ENCODE peak calls at places on chromosomes 3 and 15, in four cellular contexts. I, Y, R and G are unnamed samples.
A peak's percentile ranks its signal among the peaks of the same experiment; 100 is the strongest.

GRCh38 chr3:98596902-98597500 is 3.6 kb upstream of the CPOX start:
- DNase-seq in Y (no peak), I (no peak), R (no peak), G (no peak)

GRCh38 chr15:70802629-70803028 is 39.3 kb upstream of the UACA start:
- DNase-seq in R (no peak), I (no peak), Y (no peak), G (no peak)

GRCh38 chr3:185983495-185984141 is 45.8 kb upstream of the TRA2B start:
- DNase-seq in R (peak; percentile 83), I (peak; percentile 84), Y (peak; percentile 84), G (no peak)

GRCh38 chr3:117399311-117400068 is 689.9 kb downstream of the TUSC7 start:
- DNase-seq in Y (no peak), I (peak; percentile 24), R (no peak), G (no peak)

GRCh38 chr3:73727854-73728253 is 103.1 kb upstream of the PDZRN3 start:
- DNase-seq in I (no peak), R (no peak), Y (no peak), G (no peak)

GRCh38 chr3:111676177-111677021 is 81.3 kb upstream of the ZBED2 start:
- DNase-seq in I (peak; percentile 26), Y (no peak), R (no peak), G (no peak)

GRCh38 chr15:80832676-80833075 is 53.5 kb downstream of the CEMIP start:
- DNase-seq in R (no peak), I (no peak), Y (no peak), G (no peak)

GRCh38 chr3:188397766-188398705 is 244.1 kb downstream of the LPP start:
- DNase-seq in I (no peak), R (no peak), Y (no peak), G (no peak)

GRCh38 chr3:30477149-30477921 is 129.1 kb upstream of the TGFBR2 start:
- DNase-seq in I (no peak), R (no peak), Y (no peak), G (no peak)

GRCh38 chr15:64438653-64439447 is 21.5 kb upstream of the ZNF609 start:
- DNase-seq in I (no peak), Y (no peak), R (no peak), G (no peak)

GRCh38 chr15:35736150-35736549 is 190.2 kb upstream of the DPH6 start:
- DNase-seq in Y (no peak), I (peak; percentile 7), R (no peak), G (no peak)

GRCh38 chr3:23865595-23866396 is 51.0 kb downstream of the NKIRAS1 start:
- DNase-seq in Y (no peak), R (no peak), I (no peak), G (no peak)

GRCh38 chr3:147404800-147405551 is 1.4 kb downstream of the ZIC4 start:
- DNase-seq in I (no peak), R (no peak), Y (no peak), G (no peak)

GRCh38 chr3:47245271-47245670 is 37.3 kb downstream of the KIF9 start:
- DNase-seq in R (no peak), Y (no peak), I (no peak), G (peak; percentile 4)

GRCh38 chr3:123780656-123781055 is 103.5 kb downstream of the MYLK start:
- DNase-seq in I (no peak), R (no peak), Y (no peak), G (no peak)

GRCh38 chr3:50671331-50671730 is 3.4 kb upstream of the DOCK3 start:
- DNase-seq in Y (no peak), I (no peak), R (no peak), G (no peak)

GRCh38 chr3:111846717-111847116 is 12.3 kb upstream of the PHLDB2 start:
- DNase-seq in Y (no peak), I (no peak), R (no peak), G (no peak)

GRCh38 chr3:190048831-190049541 is 71.7 kb downstream of the P3H2 start:
- DNase-seq in Y (no peak), I (no peak), R (no peak), G (no peak)

GRCh38 chr3:67034371-67034770 is 36.3 kb downstream of the KBTBD8 start:
- DNase-seq in R (no peak), Y (no peak), I (no peak), G (no peak)

GRCh38 chr3:135107043-135107442 is 312.0 kb downstream of the EPHB1 start:
- DNase-seq in I (no peak), Y (no peak), R (no peak), G (no peak)

GRCh38 chr15:69599271-69599670 is 146.7 kb downstream of the RPLP1 start:
- DNase-seq in R (no peak), Y (no peak), I (no peak), G (no peak)

GRCh38 chr3:13883681-13884080 is 3.8 kb upstream of the WNT7A start:
- DNase-seq in R (no peak), Y (no peak), I (no peak), G (peak; percentile 21)

GRCh38 chr3:8938021-8938420 is 25.3 kb downstream of the RAD18 start:
- DNase-seq in I (no peak), Y (no peak), R (no peak), G (no peak)

GRCh38 chr3:83946045-83946444 is 1012.7 kb upstream of the CADM2 start:
- DNase-seq in I (no peak), Y (no peak), R (no peak), G (no peak)

GRCh38 chr3:111667621-111668239 is 72.6 kb upstream of the ZBED2 start:
- DNase-seq in Y (no peak), R (no peak), I (no peak), G (no peak)

GRCh38 chr15:31300208-31300661 is 26.4 kb upstream of the KLF13 start:
- DNase-seq in Y (no peak), I (peak; percentile 39), R (peak; percentile 63), G (no peak)

GRCh38 chr15:95025924-95026728 is 794.8 kb downstream of the MCTP2 start:
- DNase-seq in Y (no peak), R (peak; percentile 65), I (peak; percentile 36), G (no peak)

GRCh38 chr3:11576453-11576852 is 67.3 kb downstream of the VGLL4 start:
- DNase-seq in Y (no peak), I (no peak), R (no peak), G (no peak)

GRCh38 chr3:36843065-36844051 is 79.0 kb upstream of the DCLK3 start:
- DNase-seq in Y (no peak), R (no peak), I (no peak), G (no peak)

GRCh38 chr3:133457025-133457424 is 57.2 kb downstream of the BFSP2 start:
- DNase-seq in R (no peak), I (no peak), Y (no peak), G (no peak)

GRCh38 chr3:46057716-46058115 is 30.4 kb upstream of the XCR1 start:
- DNase-seq in Y (no peak), I (no peak), R (no peak), G (no peak)

GRCh38 chr3:183988216-183988790 is 29.4 kb downstream of the ABCC5 start:
- DNase-seq in I (no peak), Y (no peak), R (no peak), G (no peak)

GRCh38 chr3:60760145-60760544 is 491.1 kb downstream of the FHIT start:
- DNase-seq in R (no peak), Y (no peak), I (no peak), G (no peak)

GRCh38 chr3:52177701-52178042 is 20.3 kb upstream of the ALAS1 start:
- DNase-seq in I (peak; percentile 49), Y (no peak), R (peak; percentile 26), G (peak; percentile 34)

GRCh38 chr15:29398907-29399306 is 129.3 kb upstream of the NSMCE3 start:
- DNase-seq in R (no peak), Y (no peak), I (no peak), G (no peak)

GRCh38 chr3:43490640-43491185 is 131.1 kb downstream of the ANO10 start:
- DNase-seq in Y (no peak), I (no peak), R (no peak), G (no peak)

GRCh38 chr3:27878012-27878383 is 155.9 kb upstream of the EOMES start:
- DNase-seq in Y (no peak), R (no peak), I (no peak), G (no peak)

GRCh38 chr3:12569836-12570235 is 12.9 kb downstream of the MKRN2 start:
- DNase-seq in R (no peak), Y (no peak), I (no peak), G (no peak)

GRCh38 chr3:44902628-44903027 is 28.2 kb downstream of the TGM4 start:
- DNase-seq in Y (no peak), I (no peak), R (no peak), G (no peak)

GRCh38 chr15:79412010-79412409 is 20.1 kb upstream of the MINAR1 start:
- DNase-seq in I (no peak), R (no peak), Y (no peak), G (no peak)
- TF ChIP-seq CTCF in I (no peak), R (no peak), Y (no peak), G (no peak)

GRCh38 chr3:191328963-191329653 is at the start of gene CCDC50:
- DNase-seq in Y (peak; percentile 93), R (peak; percentile 93), I (peak; percentile 93), G (peak; percentile 95)
- TF ChIP-seq CTCF in Y (no peak), R (no peak), I (no peak), G (peak; percentile 41)

DNA sequence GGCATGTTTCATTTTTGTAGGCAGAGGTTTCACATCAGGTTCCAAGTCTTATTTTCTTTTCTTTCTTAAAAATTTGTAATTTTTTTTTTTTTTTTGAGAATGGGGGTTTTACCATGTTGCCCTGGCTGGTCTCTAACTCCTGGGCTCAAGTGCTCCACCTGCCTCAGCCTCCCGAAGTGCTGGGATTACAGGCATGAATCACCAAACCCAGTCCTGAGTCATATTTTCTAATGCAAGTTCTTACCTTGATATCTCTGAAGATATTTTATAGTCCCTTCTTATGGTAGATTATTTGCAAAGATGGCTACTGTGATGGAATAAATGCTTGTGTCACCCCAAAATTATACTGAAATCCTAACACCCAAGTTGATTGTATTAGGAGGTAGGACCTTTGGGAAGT is 63.8 kb downstream of the SLC9A9 start:
- DNase-seq in Y (no peak), R (no peak), I (no peak), G (no peak)
- TF ChIP-seq CTCF in Y (no peak), R (no peak), I (no peak), G (no peak)

GRCh38 chr3:196323016-196323415 is 5.0 kb upstream of the DYNLT2B start:
- DNase-seq in I (no peak), R (no peak), Y (no peak), G (no peak)

GRCh38 chr3:196321162-196321561 is 3.1 kb upstream of the DYNLT2B start:
- DNase-seq in Y (no peak), I (no peak), R (no peak), G (no peak)

GRCh38 chr3:196326936-196327335 is 8.9 kb upstream of the DYNLT2B start:
- DNase-seq in R (no peak), I (no peak), Y (no peak), G (no peak)

GRCh38 chr3:196320110-196320509 is 2.1 kb upstream of the DYNLT2B start:
- DNase-seq in R (no peak), Y (no peak), I (no peak), G (no peak)

GRCh38 chr3:196323723-196324122 is 5.7 kb upstream of the DYNLT2B start:
- DNase-seq in Y (no peak), I (no peak), R (no peak), G (no peak)
- TF ChIP-seq CTCF in Y (no peak), I (no peak), R (no peak), G (peak; percentile 31)